ENCODE peak calls at places on chromosomes 5 and 9, in seven cellular contexts. E is AG10803, M is cardiac muscle cell, F is upper lobe of right lung, I is left ventricle myocardium inferior, T is psoas muscle, O is fibroblast of lung. Q is an unnamed sample.
A peak's percentile ranks its signal among the peaks of the same experiment; 100 is the strongest.

GRCh38 chr5:52983731-52984620 is 5.2 kb upstream of the ITGA2 start:
- DNase-seq in E (no peak), M (no peak), F (no peak), I (no peak), T (no peak), O (peak; percentile 87), Q (no peak)

GRCh38 chr5:77168187-77168883 is 42.1 kb upstream of the PDE8B start:
- DNase-seq in E (peak; percentile 72), M (peak; percentile 64), F (peak; percentile 69), I (peak; percentile 72), T (peak; percentile 67), O (no peak), Q (no peak)

GRCh38 chr5:10913846-10914245 is 152.8 kb upstream of the DAP start:
- DNase-seq in E (peak; percentile 83), M (peak; percentile 3), F (no peak), I (no peak), T (no peak), O (peak; percentile 99), Q (peak; percentile 35)

GRCh38 chr9:19231126-19232035 is 888 bp downstream of the DENND4C start:
- DNase-seq in E (peak; percentile 13), M (no peak), F (no peak), I (no peak), T (no peak), O (peak; percentile 26), Q (peak; percentile 12)

GRCh38 chr5:38783011-38783551 is 62.7 kb upstream of the OSMR start:
- DNase-seq in E (peak; percentile 99), M (peak; percentile 94), F (no peak), I (no peak), T (no peak), O (peak; percentile 100), Q (no peak)

GRCh38 chr9:98765276-98765675 is 31.1 kb downstream of the ANKS6 start:
- DNase-seq in E (no peak), M (no peak), F (no peak), I (no peak), T (no peak), O (no peak), Q (no peak)

GRCh38 chr5:6652025-6652424 is 18.8 kb downstream of the SRD5A1 start:
- DNase-seq in E (no peak), M (no peak), F (no peak), I (no peak), T (no peak), O (no peak), Q (no peak)

GRCh38 chr9:83508072-83508471 is 30.1 kb downstream of the FRMD3 start:
- DNase-seq in E (no peak), M (peak; percentile 12), F (no peak), I (no peak), T (no peak), O (no peak), Q (no peak)

GRCh38 chr9:126708178-126708577 is 94.5 kb downstream of the LMX1B start:
- DNase-seq in E (no peak), M (no peak), F (no peak), I (no peak), T (no peak), O (no peak), Q (no peak)

GRCh38 chr9:37025381-37026084 is 8.5 kb downstream of the PAX5 start:
- DNase-seq in E (no peak), M (no peak), F (no peak), I (no peak), T (no peak), O (no peak), Q (no peak)

GRCh38 chr9:105439428-105439827 is 8.4 kb upstream of the FSD1L start:
- DNase-seq in E (no peak), M (peak; percentile 41), F (no peak), I (no peak), T (no peak), O (peak; percentile 83), Q (no peak)

GRCh38 chr9:86342269-86342668 is 11.9 kb downstream of the TUT7 start:
- DNase-seq in E (no peak), M (no peak), F (no peak), I (no peak), T (no peak), O (no peak), Q (no peak)

GRCh38 chr5:155381654-155382053 is 368.1 kb downstream of the KIF4B start:
- DNase-seq in E (no peak), M (no peak), F (no peak), I (no peak), T (no peak), O (no peak), Q (no peak)

GRCh38 chr9:2341956-2342355 is 279.6 kb upstream of the VLDLR start:
- DNase-seq in E (no peak), M (no peak), F (no peak), I (no peak), T (no peak), O (no peak), Q (no peak)

GRCh38 chr5:31531543-31531887 is 378 bp downstream of the DROSHA start:
- DNase-seq in E (peak; percentile 8), M (peak; percentile 26), F (no peak), I (no peak), T (peak; percentile 23), O (peak; percentile 10), Q (peak; percentile 24)

GRCh38 chr9:20684035-20684864 is at the start of gene FOCAD:
- DNase-seq in E (peak; percentile 92), M (peak; percentile 97), F (peak; percentile 98), I (peak; percentile 96), T (peak; percentile 97), O (peak; percentile 95), Q (peak; percentile 94)

GRCh38 chr5:109239501-109239900 is 170.3 kb downstream of the PJA2 start:
- DNase-seq in E (no peak), M (peak; percentile 11), F (no peak), I (no peak), T (no peak), O (peak; percentile 25), Q (no peak)

GRCh38 chr5:128304121-128304520 is 220.6 kb downstream of the SLC12A2 start:
- DNase-seq in E (peak; percentile 5), M (peak; percentile 76), F (no peak), I (no peak), T (no peak), O (peak; percentile 90), Q (no peak)

GRCh38 chr9:104808030-104808614 is 44.2 kb downstream of the NIPSNAP3B start:
- DNase-seq in E (peak; percentile 54), M (peak; percentile 56), F (no peak), I (no peak), T (peak; percentile 22), O (peak; percentile 44), Q (peak; percentile 8)

GRCh38 chr9:7003876-7004275 is 246.1 kb downstream of the KDM4C start:
- DNase-seq in E (no peak), M (no peak), F (no peak), I (no peak), T (no peak), O (no peak), Q (no peak)

GRCh38 chr9:114324492-114324891 is 1.6 kb downstream of the ORM1 start:
- DNase-seq in E (no peak), M (no peak), F (no peak), I (no peak), T (no peak), O (no peak), Q (no peak)

GRCh38 chr9:99411068-99411467 is 189.0 kb downstream of the SEC61B start:
- DNase-seq in E (no peak), M (no peak), F (no peak), I (no peak), T (no peak), O (peak; percentile 52), Q (no peak)

GRCh38 chr5:90390933-90391332 is 18.6 kb downstream of the CETN3 start:
- DNase-seq in E (peak; percentile 28), M (peak; percentile 23), F (no peak), I (no peak), T (no peak), O (peak; percentile 41), Q (no peak)

GRCh38 chr9:124590886-124591641 is 83.9 kb upstream of the NR5A1 start:
- DNase-seq in E (no peak), M (no peak), F (no peak), I (no peak), T (no peak), O (no peak), Q (no peak)
- TF ChIP-seq CTCF in E (no peak), M (no peak), F (no peak), I (no peak), T (no peak), O (no peak), Q (no peak)

DNA sequence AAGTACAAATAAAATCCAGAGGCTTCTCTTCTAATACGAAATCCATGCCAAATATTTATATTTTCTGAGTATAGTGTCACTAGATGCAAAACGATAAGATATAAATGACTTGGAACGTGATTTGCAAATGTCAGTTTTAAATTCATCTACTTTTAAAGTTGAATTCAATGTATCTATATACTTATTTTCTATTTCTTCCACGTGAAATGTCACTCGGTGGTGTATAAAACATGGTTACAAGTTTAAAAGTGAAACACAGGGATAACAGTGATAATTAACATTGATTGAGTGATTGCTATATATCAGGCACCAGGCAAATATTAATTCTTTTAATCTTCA is 54.8 kb downstream of the HINT1 start:
- DNase-seq in E (no peak), M (no peak), F (no peak), I (no peak), T (no peak), O (no peak), Q (no peak)
- TF ChIP-seq CTCF in E (no peak), M (no peak), F (no peak), I (peak; percentile 13), T (no peak), O (no peak), Q (peak; percentile 6)

GRCh38 chr5:178790371-178790770 is 59.9 kb upstream of the ZNF354A start:
- DNase-seq in E (no peak), M (no peak), F (peak; percentile 69), I (no peak), T (no peak), O (no peak), Q (no peak)

GRCh38 chr5:178791976-178792375 is 61.5 kb upstream of the ZNF354A start:
- DNase-seq in E (no peak), M (no peak), F (peak; percentile 18), I (no peak), T (no peak), O (no peak), Q (no peak)

GRCh38 chr5:178794433-178794832 is 64.0 kb upstream of the ZNF354A start:
- DNase-seq in E (no peak), M (no peak), F (peak; percentile 56), I (no peak), T (no peak), O (no peak), Q (no peak)

GRCh38 chr5:178793696-178794095 is 63.2 kb upstream of the ZNF354A start:
- DNase-seq in E (no peak), M (no peak), F (peak; percentile 42), I (no peak), T (no peak), O (no peak), Q (no peak)

DNA sequence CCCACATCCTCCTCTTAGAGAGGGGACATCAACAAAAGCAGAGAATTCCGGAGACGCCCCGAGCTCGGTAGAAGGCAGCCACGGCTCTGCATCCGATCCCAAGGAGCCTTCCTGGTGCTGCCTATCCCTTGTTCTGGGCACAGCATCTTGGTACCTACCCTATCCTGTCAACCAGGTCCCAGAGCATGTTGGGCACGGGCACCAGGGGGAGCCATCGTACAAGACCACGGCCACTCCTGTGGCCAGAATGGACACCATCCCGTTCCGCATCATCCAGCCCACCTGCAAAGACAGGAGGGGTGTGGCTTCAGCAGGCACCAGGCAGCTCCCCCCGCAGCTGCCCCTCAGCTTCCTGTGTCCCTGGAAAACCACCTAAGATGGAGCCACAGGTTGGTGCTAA is 62.7 kb upstream of the ZNF354A start:
- DNase-seq in E (no peak), M (no peak), F (peak; percentile 68), I (peak; percentile 20), T (no peak), O (no peak), Q (no peak)
- TF ChIP-seq CTCF in E (no peak), M (no peak), F (no peak), I (peak; percentile 47), T (peak; percentile 7), O (no peak), Q (no peak)

GRCh38 chr5:173689713-173690360 is 73.4 kb upstream of the BOD1 start:
- DNase-seq in E (no peak), M (peak; percentile 7), F (no peak), I (no peak), T (no peak), O (no peak), Q (peak; percentile 35)
- TF ChIP-seq CTCF in E (no peak), M (no peak), F (no peak), I (peak; percentile 48), T (peak; percentile 13), O (no peak), Q (no peak)

Q was measured in Calu3.